ENCODE peak calls at places on chromosomes 5 and 9, in eight cellular contexts. R, U, B, F, P, G, A and M are unnamed samples.

GRCh38 chr5:73299017-73299630 is 126.1 kb downstream of the TMEM174 start:
- DNase-seq in R (peak; percentile 70), U (no peak), B (peak; percentile 59), F (no peak), P (peak; percentile 78), G (no peak), A (no peak), M (peak; percentile 38)

GRCh38 chr5:146049704-146050026 is 55.7 kb downstream of the PLAC8L1 start:
- DNase-seq in R (no peak), U (no peak), B (no peak), F (no peak), P (no peak), G (no peak), A (no peak), M (no peak)

GRCh38 chr5:67234671-67235176 is 38.1 kb upstream of the CD180 start:
- DNase-seq in R (peak; percentile 89), U (peak; percentile 76), B (no peak), F (peak; percentile 61), P (no peak), G (peak; percentile 24), A (no peak), M (no peak)

GRCh38 chr5:37871023-37871815 is 31.4 kb upstream of the GDNF start:
- DNase-seq in R (peak; percentile 23), U (peak; percentile 89), B (no peak), F (no peak), P (no peak), G (peak; percentile 58), A (no peak), M (no peak)

GRCh38 chr5:178777557-178777956 is 47.1 kb upstream of the ZNF354A start:
- DNase-seq in R (no peak), U (no peak), B (no peak), F (no peak), P (no peak), G (no peak), A (peak; percentile 97), M (no peak)

GRCh38 chr9:106583751-106584150 is 279.2 kb upstream of the ZNF462 start:
- DNase-seq in R (peak; percentile 32), U (no peak), B (peak; percentile 3), F (peak; percentile 57), P (no peak), G (no peak), A (no peak), M (no peak)

GRCh38 chr9:134712922-134713321 is 71.3 kb downstream of the COL5A1 start:
- DNase-seq in R (no peak), U (no peak), B (no peak), F (no peak), P (no peak), G (no peak), A (no peak), M (no peak)

GRCh38 chr5:172444110-172444510 is 10.2 kb downstream of the SH3PXD2B start:
- DNase-seq in R (peak; percentile 63), U (peak; percentile 78), B (no peak), F (no peak), P (no peak), G (no peak), A (no peak), M (no peak)

GRCh38 chr5:72472666-72473422 is 34.4 kb downstream of the ZNF366 start:
- DNase-seq in R (no peak), U (no peak), B (no peak), F (no peak), P (no peak), G (no peak), A (peak; percentile 62), M (no peak)

GRCh38 chr5:101662263-101662662 is 633.8 kb downstream of the SLCO4C1 start:
- DNase-seq in R (no peak), U (no peak), B (no peak), F (no peak), P (no peak), G (no peak), A (no peak), M (no peak)

GRCh38 chr9:93894691-93895079 is 60.5 kb downstream of the BARX1 start:
- DNase-seq in R (no peak), U (no peak), B (no peak), F (peak; percentile 15), P (no peak), G (no peak), A (no peak), M (no peak)

GRCh38 chr5:83562817-83563557 is 91.4 kb downstream of the VCAN start:
- DNase-seq in R (peak; percentile 54), U (peak; percentile 41), B (no peak), F (no peak), P (no peak), G (no peak), A (no peak), M (no peak)

GRCh38 chr5:32842798-32843531 is 131.8 kb downstream of the NPR3 start:
- DNase-seq in R (no peak), U (no peak), B (no peak), F (peak; percentile 71), P (no peak), G (no peak), A (peak; percentile 27), M (no peak)

GRCh38 chr9:134252084-134252830 is 74.0 kb upstream of the RXRA start:
- DNase-seq in R (no peak), U (no peak), B (no peak), F (no peak), P (no peak), G (no peak), A (no peak), M (no peak)

GRCh38 chr5:180350711-180351110 is 2.4 kb downstream of the GFPT2 start:
- DNase-seq in R (no peak), U (no peak), B (no peak), F (no peak), P (no peak), G (no peak), A (no peak), M (no peak)